ENCODE peak calls at places on chromosome 19, in seven cellular contexts. N, M, A, T, J, I and D are unnamed samples.

GRCh38 chr19:15998166-15998565 is 49.4 kb downstream of the OR10H4 start:
- DNase-seq in T (no peak), N (no peak), I (no peak), M (peak; percentile 86), A (no peak), J (no peak), D (no peak)

GRCh38 chr19:12937243-12938053 is 961 bp upstream of the CALR start:
- DNase-seq in J (peak; percentile 88), M (peak; percentile 93), T (peak; percentile 68), N (peak; percentile 45), A (no peak), I (peak; percentile 77), D (no peak)

GRCh38 chr19:14550201-14550754 is 20.9 kb downstream of the TECR start:
- DNase-seq in N (no peak), M (no peak), J (no peak), A (no peak), T (peak; percentile 34), I (no peak), D (no peak)

GRCh38 chr19:51337861-51338562 is 3.9 kb downstream of the VSIG10L start:
- DNase-seq in I (no peak), N (no peak), T (no peak), J (no peak), M (no peak), A (no peak), D (no peak)

GRCh38 chr19:51305479-51305878 is 6.0 kb upstream of the IGLON5 start:
- DNase-seq in M (no peak), T (no peak), A (no peak), J (no peak), I (no peak), N (no peak), D (no peak)

GRCh38 chr19:34282611-34283519 is 28.5 kb downstream of the GARRE1 start:
- DNase-seq in M (no peak), T (peak; percentile 29), J (no peak), N (no peak), A (no peak), I (no peak), D (no peak)

GRCh38 chr19:50428768-50429463 is 3.8 kb upstream of the MYBPC2 start:
- DNase-seq in A (no peak), N (no peak), T (no peak), M (no peak), J (no peak), I (no peak), D (no peak)

GRCh38 chr19:48836089-48837017 is at the start of gene HSD17B14:
- DNase-seq in N (no peak), T (no peak), M (no peak), J (peak; percentile 83), I (peak; percentile 80), A (no peak), D (peak; percentile 83)

GRCh38 chr19:17125728-17126677 is 50.4 kb downstream of the MYO9B start:
- DNase-seq in A (no peak), N (no peak), J (peak; percentile 80), T (peak; percentile 47), M (no peak), I (no peak), D (peak; percentile 75)

GRCh38 chr19:44202470-44202869 is 9.9 kb upstream of the ZNF227 start:
- DNase-seq in M (no peak), J (no peak), T (no peak), A (no peak), N (no peak), I (no peak), D (no peak)

GRCh38 chr19:7743425-7743841 is 3.9 kb downstream of the CD209 start:
- DNase-seq in M (no peak), I (no peak), N (no peak), J (peak; percentile 36), T (no peak), A (no peak), D (no peak)

GRCh38 chr19:18282021-18282787 is 782 bp upstream of the JUND start:
- DNase-seq in N (no peak), J (no peak), M (peak; percentile 98), I (no peak), T (no peak), A (no peak), D (no peak)

GRCh38 chr19:5078666-5079409 is 109.9 kb downstream of the KDM4B start:
- DNase-seq in M (no peak), J (no peak), N (no peak), A (no peak), T (no peak), I (no peak), D (no peak)

GRCh38 chr19:49136771-49137171 is 17.4 kb downstream of the PPFIA3 start:
- DNase-seq in J (peak; percentile 88), A (no peak), I (no peak), M (no peak), T (peak; percentile 53), N (no peak), D (peak; percentile 35)

GRCh38 chr19:17779281-17779930 is 15.5 kb upstream of the B3GNT3 start:
- DNase-seq in T (no peak), I (peak; percentile 79), J (no peak), A (peak; percentile 52), N (no peak), M (peak; percentile 94), D (peak; percentile 52)

DNA sequence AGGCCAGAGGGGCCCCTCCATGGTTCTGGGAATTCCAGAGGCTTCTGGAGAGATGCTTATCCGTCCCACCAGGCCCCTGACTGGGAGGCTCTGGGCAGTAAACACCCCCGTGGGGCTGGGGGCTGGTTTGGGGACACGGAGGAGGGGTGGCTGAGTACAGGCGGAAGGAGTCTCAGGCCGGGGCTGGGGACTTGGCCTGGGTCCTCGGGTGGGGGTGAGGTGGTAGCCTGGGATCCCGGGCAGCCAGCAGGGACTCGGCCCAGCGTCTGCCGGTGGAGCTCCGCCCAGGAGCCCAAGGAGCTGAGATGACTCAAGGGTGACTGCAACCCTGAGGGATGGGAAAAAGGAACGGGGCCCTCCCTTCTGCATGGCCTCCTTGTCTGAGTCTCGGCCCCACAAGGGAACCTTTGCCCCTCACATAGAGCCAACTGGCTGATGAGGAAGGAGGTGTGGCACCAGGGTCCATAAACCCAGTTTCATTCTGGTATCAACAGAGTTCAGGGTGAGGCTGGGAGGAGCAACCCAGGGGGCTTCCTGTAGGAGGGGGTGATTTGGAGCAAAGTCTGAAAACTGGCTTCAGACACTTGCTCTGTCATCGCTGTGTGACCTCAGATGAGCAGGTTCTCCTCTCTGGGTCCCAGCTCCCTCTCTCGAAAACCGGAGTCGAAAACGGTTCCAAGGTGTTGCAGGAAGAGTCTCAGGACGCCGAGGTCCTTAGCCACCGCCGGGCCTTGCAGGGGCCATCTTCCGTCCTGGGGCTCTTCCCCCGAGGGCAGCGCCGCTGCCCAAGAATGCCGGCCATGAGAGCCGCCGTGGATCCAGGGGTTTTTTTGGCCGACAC is 809 bp downstream of the MISP start:
- DNase-seq in I (no peak), J (no peak), M (no peak), T (peak; percentile 58), A (peak; percentile 84), N (no peak), D (peak; percentile 61)
- TF ChIP-seq EP300 in I (no peak), J (no peak), M (no peak), T (no peak), A (no peak), N (no peak), D (no peak)

GRCh38 chr19:30316000-30316491 is 56.1 kb upstream of the ZNF536 start:
- DNase-seq in M (no peak), N (no peak), I (no peak), T (no peak), A (no peak), J (no peak), D (no peak)
- TF ChIP-seq EP300 in M (no peak), N (no peak), I (no peak), T (no peak), A (no peak), J (no peak), D (no peak)

GRCh38 chr19:42497492-42498226 is 30.6 kb downstream of the CEACAM1 start:
- DNase-seq in I (no peak), M (no peak), T (peak; percentile 60), N (no peak), A (peak; percentile 73), J (no peak), D (peak; percentile 26)
- TF ChIP-seq EP300 in I (no peak), M (no peak), T (no peak), N (no peak), A (no peak), J (no peak), D (no peak)

DNA sequence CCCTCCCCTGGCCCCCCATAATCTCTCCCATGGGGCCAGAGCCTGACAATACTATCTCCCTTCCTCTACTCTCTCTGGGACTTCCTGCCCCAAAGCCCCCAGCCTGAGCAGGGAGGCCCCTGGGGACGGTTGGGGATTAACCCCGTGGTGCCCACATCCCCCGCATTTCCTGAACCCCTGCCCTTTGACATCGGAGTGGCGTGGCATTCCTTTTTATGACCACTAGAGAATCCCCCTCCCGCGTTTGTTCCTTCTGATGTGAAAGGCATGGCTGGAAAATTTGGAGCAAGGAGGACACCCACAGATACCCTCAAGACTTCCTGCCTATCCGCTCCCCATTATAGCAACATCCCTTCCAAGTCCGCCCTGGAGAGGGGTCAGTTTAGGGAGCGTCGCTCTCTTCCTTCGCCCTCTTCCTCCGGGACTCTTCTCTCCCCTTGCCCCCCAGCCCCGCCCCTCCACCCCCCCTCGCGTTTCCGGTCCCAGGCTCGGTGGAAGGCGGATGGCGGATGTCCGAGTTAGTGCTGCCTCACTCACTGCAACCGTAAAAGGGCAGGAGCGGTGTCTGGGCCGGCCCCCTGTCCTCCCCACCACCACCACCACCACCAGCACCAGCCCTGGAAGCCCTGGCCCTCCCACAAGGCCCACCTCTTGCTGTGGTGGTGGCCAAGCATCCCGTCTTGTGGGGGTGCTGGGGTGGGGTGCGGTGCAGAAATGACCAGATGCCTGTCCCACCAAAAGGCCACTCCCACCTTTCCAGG is 1.8 kb downstream of the VASP start:
- DNase-seq in J (peak; percentile 96), M (peak; percentile 96), I (peak; percentile 74), T (peak; percentile 73), N (no peak), A (peak; percentile 92), D (peak; percentile 86)
- TF ChIP-seq EP300 in J (no peak), M (no peak), I (no peak), T (no peak), N (no peak), A (no peak), D (no peak)

GRCh38 chr19:1400281-1401137 is 833 bp downstream of the GAMT start:
- DNase-seq in I (no peak), A (no peak), J (no peak), M (no peak), N (no peak), T (peak; percentile 80), D (no peak)
- TF ChIP-seq EP300 in I (no peak), A (no peak), J (no peak), M (no peak), N (no peak), T (no peak), D (no peak)

DNA sequence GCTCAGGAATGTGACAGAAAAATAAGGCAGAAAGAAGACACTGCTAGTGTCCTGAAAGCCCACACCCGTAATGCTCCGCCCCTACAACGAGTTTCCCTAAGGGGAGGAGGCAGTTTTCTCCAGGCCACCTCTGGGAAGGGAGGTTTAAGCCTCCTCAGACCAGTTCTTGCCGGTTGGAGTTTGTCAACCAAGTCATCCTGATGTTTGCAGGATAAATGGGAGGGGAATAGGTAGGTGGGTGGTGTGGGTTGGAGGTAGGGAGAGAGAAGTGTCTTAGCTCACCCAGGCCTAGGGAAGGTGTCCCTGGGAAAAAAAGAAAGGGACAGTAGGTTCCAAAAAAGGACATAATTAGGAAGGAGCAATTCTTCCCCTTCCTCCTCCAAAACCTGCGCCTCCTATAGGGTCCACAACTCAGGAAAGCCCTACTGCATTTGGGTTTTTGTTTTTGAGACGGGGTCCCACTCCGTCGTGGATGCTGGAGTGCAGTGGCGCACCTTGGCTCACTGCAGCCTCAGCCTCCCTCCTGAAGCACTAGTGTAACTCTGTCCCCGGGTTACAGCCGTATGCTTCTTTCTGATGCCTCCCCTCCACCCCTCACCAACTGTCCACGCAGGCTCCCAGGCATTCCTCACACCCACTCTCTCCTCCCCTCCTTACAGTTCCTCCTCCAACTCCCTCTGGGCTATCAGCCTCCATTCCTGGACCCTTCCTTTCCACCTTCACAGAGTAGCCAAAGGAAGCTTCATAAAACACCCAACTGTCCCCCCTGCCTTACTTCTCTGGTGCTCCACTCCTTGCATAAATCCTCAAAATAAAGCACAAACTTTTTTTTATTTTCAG is 2.0 kb upstream of the SERTAD3 start:
- DNase-seq in M (no peak), T (no peak), A (no peak), I (peak; percentile 50), N (no peak), J (no peak), D (no peak)
- TF ChIP-seq EP300 in M (no peak), T (no peak), A (no peak), I (no peak), N (no peak), J (no peak), D (no peak)